ENCODE peak calls at places on chromosomes 3 and 15, in five cellular contexts. D, V, Q, O and I are unnamed samples.

GRCh38 chr3:46851364-46852328 is 11.6 kb downstream of the MYL3 start:
- DNase-seq in D (no peak), V (no peak), Q (no peak), O (no peak), I (no peak)

GRCh38 chr15:20645956-20646355 is 104.4 kb upstream of the GOLGA6L6 start:
- DNase-seq in D (no peak), V (no peak), Q (no peak), O (no peak), I (peak; percentile 4)

GRCh38 chr3:122188758-122189157 is 5.3 kb downstream of the CASR start:
- DNase-seq in D (no peak), V (no peak), Q (no peak), O (no peak), I (no peak)

GRCh38 chr15:65085990-65086679 is 9.6 kb downstream of the KBTBD13 start:
- DNase-seq in D (no peak), V (peak; percentile 15), Q (no peak), O (peak; percentile 37), I (no peak)

GRCh38 chr3:123448503-123449091 is at the start of gene ADCY5:
- DNase-seq in D (no peak), V (no peak), Q (no peak), O (no peak), I (no peak)

GRCh38 chr3:113247664-113248458 is 36.5 kb downstream of the BOC start:
- DNase-seq in D (no peak), V (no peak), Q (no peak), O (no peak), I (peak; percentile 50)

GRCh38 chr3:115834068-115834467 is 210.8 kb downstream of the GAP43 start:
- DNase-seq in D (no peak), V (peak; percentile 77), Q (no peak), O (peak; percentile 73), I (peak; percentile 72)

GRCh38 chr15:25775317-25775912 is 87.7 kb downstream of the ATP10A start:
- DNase-seq in D (no peak), V (peak; percentile 60), Q (peak; percentile 53), O (peak; percentile 86), I (peak; percentile 77)

GRCh38 chr15:26065723-26066122 is 202.6 kb upstream of the ATP10A start:
- DNase-seq in D (no peak), V (no peak), Q (no peak), O (no peak), I (no peak)

GRCh38 chr15:68143785-68144184 is 61.3 kb downstream of the CALML4 start:
- DNase-seq in D (no peak), V (no peak), Q (no peak), O (no peak), I (no peak)

GRCh38 chr3:44529927-44530326 is 25.1 kb upstream of the ZKSCAN7 start:
- DNase-seq in D (no peak), V (peak; percentile 24), Q (no peak), O (peak; percentile 48), I (peak; percentile 7)

GRCh38 chr15:48565560-48566482 is 79.7 kb downstream of the FBN1 start:
- DNase-seq in D (no peak), V (peak; percentile 98), Q (peak; percentile 23), O (peak; percentile 97), I (peak; percentile 97)

GRCh38 chr3:51751287-51751686 is 27.8 kb downstream of the IQCF6 start:
- DNase-seq in D (no peak), V (no peak), Q (no peak), O (no peak), I (no peak)

GRCh38 chr3:151580592-151580991 is 119.7 kb upstream of the IGSF10 start:
- DNase-seq in D (no peak), V (peak; percentile 12), Q (peak; percentile 70), O (peak; percentile 88), I (peak; percentile 97)

DNA sequence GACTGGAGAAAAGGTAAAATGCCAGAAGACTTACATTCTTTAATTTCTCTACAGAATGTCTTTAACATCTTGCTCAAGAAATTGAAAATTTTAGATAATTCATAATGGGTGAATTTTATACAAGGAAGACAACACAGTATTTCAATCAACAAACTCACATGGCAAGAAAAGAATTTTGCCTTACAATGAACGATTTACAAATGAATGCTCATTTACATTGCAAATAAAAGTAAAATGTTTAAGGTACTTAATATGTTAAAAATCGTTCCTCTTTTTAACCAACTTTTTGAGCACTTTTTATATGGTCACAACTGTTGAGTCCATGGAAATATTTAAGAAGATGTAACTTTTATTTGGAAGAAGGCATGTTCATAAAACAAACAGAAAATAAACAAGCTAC is 174.8 kb upstream of the UBE2E2 start:
- DNase-seq in D (no peak), V (no peak), Q (no peak), O (no peak), I (no peak)
- H3K4me3 ChIP-seq in D (no peak overlapping the region), V (no peak overlapping the region), Q (no peak overlapping the region), O (no peak overlapping the region), I (no peak overlapping the region)

GRCh38 chr3:172334743-172335142 is 113.5 kb downstream of the GHSR start:
- DNase-seq in D (no peak), V (no peak), Q (no peak), O (no peak), I (no peak)

GRCh38 chr3:172330413-172330812 is 117.8 kb downstream of the GHSR start:
- DNase-seq in D (no peak), V (no peak), Q (no peak), O (no peak), I (no peak)

GRCh38 chr3:172333042-172333377 is 115.2 kb downstream of the GHSR start:
- DNase-seq in D (no peak), V (no peak), Q (no peak), O (no peak), I (no peak)

GRCh38 chr3:172332256-172333041 is 115.8 kb downstream of the GHSR start:
- DNase-seq in D (no peak), V (peak; percentile 56), Q (no peak), O (peak; percentile 72), I (peak; percentile 68)

GRCh38 chr3:172333692-172334457 is 114.4 kb downstream of the GHSR start:
- DNase-seq in D (no peak), V (no peak), Q (no peak), O (no peak), I (no peak)
- TF ChIP-seq CTCF in D (no peak), V (peak; percentile 28), Q (peak; percentile 13), O (no peak), I (peak; percentile 13)

GRCh38 chr15:83446904-83447708 is at the start of gene SH3GL3:
- DNase-seq in D (peak; percentile 19), V (peak; percentile 66), Q (peak; percentile 47), O (peak; percentile 67), I (peak; percentile 52)
- H3K4me3 ChIP-seq in D (peak within 1 kb of the TSS; percentile 47), V (peak within 1 kb of the TSS; percentile 52), Q (peak within 1 kb of the TSS; percentile 55), O (peak within 1 kb of the TSS; percentile 50), I (peak within 1 kb of the TSS; percentile 52)

DNA sequence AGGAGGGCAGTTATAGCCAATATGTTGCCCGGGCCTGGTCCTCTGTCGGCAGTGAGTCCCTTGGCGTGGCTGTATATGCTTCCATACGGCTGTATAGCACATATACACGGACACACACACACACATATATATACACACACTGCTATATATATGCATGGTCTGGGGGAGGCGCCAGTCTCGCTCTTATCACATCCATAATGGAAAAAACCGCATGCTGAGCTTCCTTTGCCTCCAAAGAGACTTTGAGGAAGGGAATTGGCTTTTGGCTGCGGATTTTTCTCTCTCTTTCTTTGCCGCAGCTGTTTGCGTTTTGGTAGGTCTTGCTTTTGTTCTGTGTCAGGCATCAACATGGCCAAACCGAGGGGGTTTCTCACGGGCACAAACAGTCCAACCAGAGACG is 11.3 kb upstream of the TMEM115 start:
- DNase-seq in D (no peak), V (peak; percentile 38), Q (no peak), O (no peak), I (no peak)
- TF ChIP-seq CTCF in D (no peak), V (peak; percentile 49), Q (peak; percentile 11), O (no peak), I (no peak)

DNA sequence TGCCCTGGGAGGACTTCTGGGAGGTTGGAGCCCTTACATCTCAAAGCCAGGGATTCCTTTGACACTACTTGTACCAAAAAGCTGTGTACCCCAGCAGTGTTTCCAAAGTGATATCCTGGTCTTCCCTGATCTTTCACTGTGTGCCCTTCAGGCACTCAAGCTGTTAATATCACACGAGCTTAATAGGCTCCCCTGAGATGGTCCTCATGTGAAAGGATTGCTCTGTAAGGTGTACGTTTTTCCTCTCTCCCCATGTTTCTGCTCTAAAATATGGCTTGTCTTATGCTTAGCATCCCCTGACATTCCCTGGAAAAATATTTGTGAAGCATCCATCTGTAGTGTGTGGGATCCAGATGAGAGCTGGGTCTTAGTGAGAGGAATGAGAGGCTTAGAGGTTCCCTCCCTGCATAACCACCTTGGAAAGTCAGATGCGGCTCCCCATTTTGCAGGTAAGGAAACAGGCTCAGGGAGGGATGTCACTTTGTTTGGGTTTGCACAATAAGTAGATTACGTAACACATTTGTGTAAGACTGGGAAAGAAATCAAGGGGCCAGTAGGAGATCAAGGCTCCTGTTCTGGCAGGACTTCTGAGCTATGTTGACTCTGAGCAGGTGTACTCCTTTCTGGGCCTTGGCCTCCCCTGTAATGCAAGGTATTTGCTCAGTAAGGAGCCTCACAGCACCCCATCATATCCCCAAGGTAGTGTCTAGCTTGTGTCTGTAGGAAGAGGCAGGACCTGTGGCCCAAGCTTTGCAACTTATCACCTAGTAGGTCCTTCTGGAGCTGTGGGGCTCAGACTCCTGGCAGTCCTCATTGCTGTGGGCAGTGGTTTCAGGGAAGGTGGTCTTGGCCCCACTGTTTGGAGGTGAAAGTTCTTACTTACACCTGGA is 667 bp upstream of the ACOX2 start:
- DNase-seq in D (no peak), V (no peak), Q (no peak), O (peak; percentile 42), I (no peak)
- H3K4me3 ChIP-seq in D (no peak overlapping the region), V (no peak overlapping the region), Q (no peak overlapping the region), O (no peak overlapping the region), I (no peak overlapping the region)

GRCh38 chr15:89358435-89358754 is 23.8 kb upstream of the POLG start:
- DNase-seq in D (no peak), V (no peak), Q (no peak), O (no peak), I (no peak)

GRCh38 chr15:89359471-89360293 is 25.1 kb upstream of the POLG start:
- DNase-seq in D (no peak), V (no peak), Q (no peak), O (no peak), I (no peak)

GRCh38 chr15:89358755-89359439 is 24.3 kb upstream of the POLG start:
- DNase-seq in D (peak; percentile 11), V (peak; percentile 29), Q (no peak), O (peak; percentile 83), I (peak; percentile 72)

GRCh38 chr15:89353991-89354390 is 19.4 kb upstream of the POLG start:
- DNase-seq in D (no peak), V (no peak), Q (no peak), O (no peak), I (no peak)

GRCh38 chr15:89356634-89357298 is 22.1 kb upstream of the POLG start:
- DNase-seq in D (no peak), V (no peak), Q (no peak), O (peak; percentile 22), I (no peak)
- TF ChIP-seq CTCF in D (peak; percentile 12), V (peak; percentile 68), Q (peak; percentile 56), O (no peak), I (peak; percentile 39)

DNA sequence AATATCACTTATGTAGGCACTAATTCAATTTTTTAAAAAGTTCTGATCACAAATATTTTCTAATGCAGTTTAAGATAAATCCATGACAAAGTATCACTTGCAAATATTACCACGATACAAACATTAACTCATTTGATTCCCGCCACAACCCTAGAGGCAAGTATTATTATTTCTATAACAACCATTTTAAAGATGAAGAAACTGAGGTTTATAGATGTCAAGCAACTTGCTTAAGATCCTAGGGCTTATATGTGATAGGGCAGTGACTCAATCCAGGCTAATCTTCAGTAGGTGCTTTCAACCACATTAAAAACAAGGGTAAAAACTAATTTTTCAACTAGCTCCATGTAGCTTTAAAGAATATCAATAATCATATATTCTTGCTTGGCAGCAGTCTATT is 1.7 kb downstream of the DYNC1LI1 start:
- DNase-seq in D (no peak), V (no peak), Q (no peak), O (no peak), I (peak; percentile 8)
- H3K4me3 ChIP-seq in D (peak overlapping the region; percentile 89), V (peak overlapping the region; percentile 92), Q (peak overlapping the region; percentile 99), O (peak overlapping the region; percentile 90), I (peak overlapping the region; percentile 90)